ENCODE peak calls at places on chromosomes 7 and 10, in seven cellular contexts. L is coronary artery; Z is CD8-positive, alpha-beta memory T cell; A is cardiac fibroblast; N is AG04450; X is fibroblast of mammary gland; F is brain microvascular endothelial cell. I is an unnamed sample.
A peak's percentile ranks its signal among the peaks of the same experiment; 100 is the strongest.

GRCh38 chr7:150450491-150450992 is at the start of gene GIMAP8:
- DNase-seq in Z (peak; percentile 38), A (no peak), N (no peak), X (no peak), F (no peak), L (no peak), I (no peak)

GRCh38 chr10:127774771-127775559 is 38.0 kb downstream of the FOXI2 start:
- DNase-seq in A (no peak), F (no peak), N (no peak), Z (no peak), X (no peak), L (no peak), I (no peak)

GRCh38 chr10:102596506-102596971 is 47.7 kb upstream of the TRIM8 start:
- DNase-seq in F (peak; percentile 39), Z (no peak), A (peak; percentile 68), N (no peak), L (no peak), X (peak; percentile 64), I (no peak)

GRCh38 chr7:20220824-20221547 is 3.8 kb upstream of the MACC1 start:
- DNase-seq in Z (no peak), A (peak; percentile 90), L (no peak), X (peak; percentile 96), F (peak; percentile 92), N (peak; percentile 89), I (peak; percentile 87)

GRCh38 chr10:44959243-44960097 is at the start of gene RASSF4:
- DNase-seq in L (peak; percentile 95), A (peak; percentile 79), Z (peak; percentile 90), X (peak; percentile 61), F (peak; percentile 75), N (peak; percentile 34), I (peak; percentile 76)

GRCh38 chr10:123614888-123615287 is 51.3 kb upstream of the GPR26 start:
- DNase-seq in A (peak; percentile 39), L (no peak), X (peak; percentile 38), F (peak; percentile 31), Z (peak; percentile 7), N (no peak), I (peak; percentile 10)

GRCh38 chr7:130959743-130960207 is 225.8 kb upstream of the KLF14 start:
- DNase-seq in N (no peak), Z (no peak), F (peak; percentile 83), X (peak; percentile 86), L (no peak), A (peak; percentile 92), I (no peak)

GRCh38 chr10:4851176-4851575 is 25.2 kb downstream of the AKR1E2 start:
- DNase-seq in N (no peak), A (no peak), Z (no peak), L (no peak), X (no peak), F (no peak), I (no peak)

GRCh38 chr7:96596120-96596826 is 113.4 kb downstream of the SEM1 start:
- DNase-seq in F (no peak), A (peak; percentile 2), Z (no peak), L (no peak), N (no peak), X (peak; percentile 6), I (no peak)

GRCh38 chr7:74092964-74093339 is 9.3 kb downstream of the LIMK1 start:
- DNase-seq in Z (no peak), L (no peak), F (no peak), A (peak; percentile 33), X (peak; percentile 16), N (no peak), I (no peak)
- H3K4me3 ChIP-seq in Z (no peak overlapping the region), L (peak overlapping the region; percentile 86), F (no peak overlapping the region), A (no peak overlapping the region), X (no peak overlapping the region), N (no peak overlapping the region), I (no peak overlapping the region)

DNA sequence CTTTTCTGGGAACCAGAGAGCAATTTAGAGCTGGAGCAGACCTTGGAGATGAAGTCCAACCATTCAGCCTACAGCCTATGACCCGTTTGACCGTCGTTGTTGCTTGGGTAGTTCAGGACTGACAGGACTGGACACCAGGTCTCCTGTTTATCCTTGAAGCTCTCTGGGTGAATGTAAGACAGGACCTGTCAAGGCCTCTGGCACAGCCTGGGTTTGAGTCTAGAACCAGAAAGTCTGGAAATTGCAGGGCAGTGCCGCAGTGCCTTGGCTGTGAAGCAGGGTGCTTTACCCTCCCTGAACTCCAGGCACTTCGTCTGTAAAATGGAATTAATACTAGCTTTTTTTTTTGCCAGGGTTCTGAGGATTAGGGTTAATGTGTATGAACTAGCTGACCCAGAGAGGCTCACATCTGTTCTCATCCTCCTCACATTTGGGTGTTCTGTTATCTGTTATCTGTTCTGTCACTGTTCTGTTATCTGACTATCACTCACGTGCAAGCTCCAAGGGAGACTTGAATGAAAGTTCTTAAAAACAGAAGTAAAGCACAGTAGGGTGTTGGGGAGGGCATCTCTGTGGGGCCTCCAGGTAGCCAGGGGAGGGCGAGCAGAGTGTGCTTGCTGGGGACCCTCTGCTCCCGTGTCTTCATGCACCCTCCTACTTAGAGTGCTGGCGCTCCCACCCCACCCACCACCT is 9.9 kb downstream of the BLVRA start:
- DNase-seq in L (no peak), X (no peak), F (no peak), N (no peak), Z (no peak), A (no peak), I (no peak)
- H3K4me3 ChIP-seq in L (no peak overlapping the region), X (no peak overlapping the region), F (no peak overlapping the region), N (no peak overlapping the region), Z (no peak overlapping the region), A (no peak overlapping the region), I (no peak overlapping the region)

GRCh38 chr7:101241015-101241363 is 3.4 kb upstream of the CLDN15 start:
- DNase-seq in A (peak; percentile 22), N (no peak), X (peak; percentile 85), L (no peak), F (no peak), Z (no peak), I (no peak)
- H3K4me3 ChIP-seq in A (no peak overlapping the region), N (no peak overlapping the region), X (no peak overlapping the region), L (no peak overlapping the region), F (no peak overlapping the region), Z (no peak overlapping the region), I (no peak overlapping the region)

GRCh38 chr7:7639847-7640220 is 718 bp upstream of the UMAD1 start:
- DNase-seq in X (peak; percentile 34), L (no peak), Z (peak; percentile 34), N (no peak), F (peak; percentile 3), A (peak; percentile 43), I (peak; percentile 32)

GRCh38 chr7:7639421-7639820 is 1.1 kb upstream of the UMAD1 start:
- DNase-seq in N (no peak), L (no peak), F (no peak), A (no peak), Z (no peak), X (no peak), I (no peak)

GRCh38 chr7:7640221-7641128 is at the start of gene UMAD1:
- DNase-seq in F (peak; percentile 99), L (peak; percentile 100), A (peak; percentile 99), N (peak; percentile 95), Z (peak; percentile 97), X (peak; percentile 98), I (peak; percentile 98)

GRCh38 chr7:7641129-7641663 is 644 bp downstream of the UMAD1 start:
- DNase-seq in A (peak; percentile 23), Z (no peak), F (no peak), N (no peak), X (peak; percentile 28), L (no peak), I (peak; percentile 1)

DNA sequence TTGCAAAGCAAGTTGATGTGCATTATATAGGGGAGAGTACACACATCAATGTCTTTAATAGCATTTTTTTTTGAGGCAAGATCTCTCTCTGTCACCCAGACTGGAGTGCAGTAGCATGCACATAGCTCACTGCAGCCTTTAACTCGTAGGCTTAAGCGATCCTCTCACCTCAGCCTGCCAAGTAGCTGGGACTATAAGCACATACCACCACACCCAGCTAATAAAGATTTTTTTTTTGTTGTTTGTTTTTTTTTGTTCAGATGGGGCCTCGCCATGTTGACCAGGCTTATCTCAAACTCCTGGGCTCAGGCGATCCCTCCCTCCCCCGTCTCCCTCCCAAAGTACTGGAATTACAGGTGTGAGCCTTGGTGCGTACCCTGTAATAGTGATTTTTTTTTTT is 1.5 kb downstream of the UMAD1 start:
- DNase-seq in X (no peak), Z (no peak), A (no peak), F (no peak), L (no peak), N (no peak), I (no peak)
- H3K4me3 ChIP-seq in X (no peak overlapping the region), Z (no peak overlapping the region), A (no peak overlapping the region), F (no peak overlapping the region), L (peak overlapping the region; percentile 92), N (peak overlapping the region; percentile 100), I (peak overlapping the region; percentile 76)

DNA sequence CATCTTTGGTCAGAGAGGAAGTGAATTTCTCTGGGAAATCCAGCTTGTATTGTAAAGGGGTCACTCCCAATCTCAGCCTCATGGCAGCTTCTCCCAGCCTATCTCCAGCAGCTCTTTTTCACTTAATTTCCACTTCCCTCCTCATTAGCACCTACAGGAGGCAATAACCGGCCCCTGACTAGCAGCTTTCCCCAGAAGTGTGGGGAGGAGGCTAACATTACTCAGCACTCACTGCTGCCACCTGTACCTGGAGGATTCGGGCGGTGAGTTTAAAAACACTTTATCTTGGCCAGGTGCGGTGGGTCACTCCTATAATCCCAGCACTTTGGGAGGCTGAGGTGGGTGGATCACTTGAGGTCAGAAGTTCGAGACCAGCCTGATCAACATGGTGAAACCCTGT is 3.8 kb downstream of the NODAL start:
- DNase-seq in F (no peak), Z (no peak), X (no peak), N (no peak), L (no peak), A (no peak), I (no peak)
- H3K4me3 ChIP-seq in F (no peak overlapping the region), Z (no peak overlapping the region), X (no peak overlapping the region), N (no peak overlapping the region), L (no peak overlapping the region), A (no peak overlapping the region), I (no peak overlapping the region)

DNA sequence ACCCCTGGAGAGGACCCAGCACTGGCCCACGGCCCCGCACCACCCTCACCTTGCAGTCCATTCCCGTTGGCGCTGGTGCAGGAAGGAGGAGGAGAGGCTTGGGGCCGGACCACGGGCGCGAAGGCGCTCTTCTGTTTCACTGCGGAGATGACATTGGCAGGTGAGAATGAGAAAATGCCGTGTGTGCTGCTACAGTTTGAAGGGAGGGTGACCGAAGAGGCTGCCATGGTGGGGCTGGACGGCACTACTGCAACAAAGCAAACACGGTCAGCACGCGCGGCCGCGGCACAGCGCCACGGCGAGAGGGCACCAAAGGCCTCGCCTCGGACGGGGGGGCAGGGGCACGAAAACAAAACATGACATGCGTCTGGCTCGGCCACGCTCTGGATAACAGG is 123.9 kb downstream of the EBF3 start:
- DNase-seq in F (no peak), N (no peak), A (no peak), X (no peak), Z (no peak), L (no peak), I (no peak)
- H3K4me3 ChIP-seq in F (no peak overlapping the region), N (no peak overlapping the region), A (no peak overlapping the region), X (no peak overlapping the region), Z (no peak overlapping the region), L (no peak overlapping the region), I (no peak overlapping the region)

I was measured in foreskin fibroblast.